ENCODE peak calls at places on chromosomes 1 and 21, in four cellular contexts. T, L, C and Z are unnamed samples.

GRCh38 chr1:8027748-8028631 is 1.9 kb upstream of the ERRFI1 start:
- DNase-seq in T (peak), L (peak), C (no peak), Z (peak)

GRCh38 chr21:31554511-31555022 is 104.9 kb upstream of the SOD1 start:
- DNase-seq in T (no peak), L (peak), C (no peak), Z (peak)

GRCh38 chr21:33789697-33790096 is 125.9 kb downstream of the ATP5PO start:
- DNase-seq in T (no peak), L (no peak), C (no peak), Z (no peak)

GRCh38 chr1:111747282-111747734 is 8.1 kb upstream of the INKA2 start:
- DNase-seq in T (peak), L (peak), C (peak), Z (peak)

GRCh38 chr1:47805826-47806450 is 191.2 kb downstream of the TRABD2B start:
- DNase-seq in T (no peak), L (no peak), C (peak), Z (no peak)

GRCh38 chr1:87121732-87122163 is 206.9 kb upstream of the LMO4 start:
- DNase-seq in T (no peak), L (no peak), C (no peak), Z (no peak)

GRCh38 chr21:42878993-42879787 is at the start of gene WDR4:
- DNase-seq in T (peak), L (peak), C (peak), Z (peak)

GRCh38 chr1:46815133-46815532 is 16.3 kb downstream of the CYP4B1 start:
- DNase-seq in T (no peak), L (no peak), C (no peak), Z (no peak)

GRCh38 chr1:203274603-203275381 is 30.5 kb upstream of the BTG2 start:
- DNase-seq in T (no peak), L (no peak), C (no peak), Z (no peak)

GRCh38 chr1:12549106-12549459 is 68.9 kb downstream of the DHRS3 start:
- DNase-seq in T (peak), L (peak), C (peak), Z (peak)

GRCh38 chr1:27350673-27351540 is 9.1 kb downstream of the SYTL1 start:
- DNase-seq in T (peak), L (no peak), C (no peak), Z (peak)

GRCh38 chr1:209768354-209768774 is 12.5 kb downstream of the TRAF3IP3 start:
- DNase-seq in T (no peak), L (no peak), C (no peak), Z (no peak)

GRCh38 chr1:224180783-224181452 is 2.1 kb upstream of the DEGS1 start:
- DNase-seq in T (no peak), L (no peak), C (no peak), Z (no peak)

GRCh38 chr21:39087238-39087975 is 95.8 kb downstream of the PSMG1 start:
- DNase-seq in T (no peak), L (no peak), C (no peak), Z (peak)

GRCh38 chr1:19643602-19644419 is at the start of gene NBL1:
- DNase-seq in T (peak), L (peak), C (peak), Z (peak)

GRCh38 chr1:157073944-157074685 is 25.5 kb downstream of the ETV3L start:
- DNase-seq in T (peak), L (peak), C (peak), Z (peak)

GRCh38 chr1:41811051-41811795 is 107.5 kb downstream of the HIVEP3 start:
- DNase-seq in T (no peak), L (peak), C (no peak), Z (no peak)

GRCh38 chr1:230791986-230792564 is 44.9 kb downstream of the CAPN9 start:
- DNase-seq in T (no peak), L (no peak), C (peak), Z (no peak)

GRCh38 chr1:9490605-9491339 is 48.5 kb upstream of the SLC25A33 start:
- DNase-seq in T (peak), L (peak), C (peak), Z (peak)

GRCh38 chr1:239719642-239720258 is 333.4 kb downstream of the CHRM3 start:
- DNase-seq in T (no peak), L (peak), C (no peak), Z (no peak)

GRCh38 chr1:184745110-184745509 is 9.5 kb downstream of the EDEM3 start:
- DNase-seq in T (no peak), L (no peak), C (no peak), Z (no peak)

GRCh38 chr1:59230622-59231021 is 66.3 kb upstream of the FGGY start:
- DNase-seq in T (peak), L (no peak), C (no peak), Z (no peak)

GRCh38 chr1:64291931-64292330 is 88.5 kb downstream of the UBE2U start:
- DNase-seq in T (no peak), L (no peak), C (no peak), Z (no peak)